ENCODE peak calls at places on chromosomes 11 and 22, in four cellular contexts. E is pons; R is stimulated activated CD8-positive, alpha-beta memory T cell treated with anti-CD3 and anti-CD28 coated beads, Interleukin-12 subunit alpha, Interleukin-12 subunit beta, amount 100 ng/mL, for 4 hours; L is A549. G is an unnamed sample.

GRCh38 chr11:102643941-102644340 is 18.8 kb upstream of the MMP20 start:
- DNase-seq in E (no peak), R (no peak), L (no peak), G (no peak)

GRCh38 chr11:114883472-114883871 is 205.1 kb downstream of the NXPE2 start:
- DNase-seq in E (no peak), R (no peak), L (no peak), G (no peak)

GRCh38 chr22:25406510-25407210 is 157.8 kb upstream of the GRK3 start:
- DNase-seq in E (peak), R (no peak), L (no peak), G (no peak)

GRCh38 chr11:6371825-6372224 is 18.4 kb upstream of the SMPD1 start:
- DNase-seq in E (no peak), R (no peak), L (no peak), G (no peak)

GRCh38 chr11:74641289-74641688 is 48.9 kb downstream of the POLD3 start:
- DNase-seq in E (no peak), R (no peak), L (no peak), G (no peak)

GRCh38 chr11:11077898-11078297 is 220.0 kb upstream of the ZBED5 start:
- DNase-seq in E (no peak), R (no peak), L (no peak), G (no peak)

GRCh38 chr22:37844904-37845334 is 785 bp upstream of the ANKRD54 start:
- DNase-seq in E (no peak), R (no peak), L (no peak), G (no peak)

GRCh38 chr11:72824811-72825505 is 10.7 kb downstream of the ATG16L2 start:
- DNase-seq in E (no peak), R (no peak), L (no peak), G (peak)

GRCh38 chr11:45921561-45922424 is 663 bp upstream of the LARGE2 start:
- DNase-seq in E (no peak), R (no peak), L (no peak), G (peak)

GRCh38 chr22:45036154-45036553 is 26.3 kb upstream of the PHF21B start:
- DNase-seq in E (peak), R (no peak), L (no peak), G (no peak)

GRCh38 chr11:130124096-130124495 is 35.5 kb upstream of the ST14 start:
- DNase-seq in E (peak), R (no peak), L (peak), G (no peak)

GRCh38 chr22:25420925-25421904 is 143.3 kb upstream of the GRK3 start:
- DNase-seq in E (peak), R (no peak), L (peak), G (no peak)

GRCh38 chr22:39437836-39438704 is 18.7 kb upstream of the MGAT3 start:
- DNase-seq in E (no peak), R (no peak), L (no peak), G (no peak)

GRCh38 chr11:121372671-121373429 is 79.3 kb upstream of the SORL1 start:
- DNase-seq in E (no peak), R (no peak), L (no peak), G (no peak)

GRCh38 chr11:110337570-110338193 is 41.3 kb upstream of the RDX start:
- DNase-seq in E (no peak), R (no peak), L (no peak), G (no peak)

GRCh38 chr22:24284747-24285203 is 14.1 kb downstream of the SPECC1L start:
- DNase-seq in E (no peak), R (no peak), L (no peak), G (no peak)

GRCh38 chr22:35601743-35602633 is 15.1 kb downstream of the MB start:
- DNase-seq in E (no peak), R (no peak), L (peak), G (peak)

GRCh38 chr22:42358643-42359558 is 73.3 kb downstream of the NFAM1 start:
- DNase-seq in E (no peak), R (no peak), L (no peak), G (no peak)

GRCh38 chr11:69647761-69648497 is 7.0 kb downstream of the CCND1 start:
- DNase-seq in E (no peak), R (no peak), L (no peak), G (peak)

GRCh38 chr11:9982796-9983579 is 311.0 kb downstream of the SBF2 start:
- DNase-seq in E (no peak), R (no peak), L (peak), G (no peak)

GRCh38 chr11:76380161-76380976 is 563 bp downstream of the THAP12 start:
- DNase-seq in E (no peak), R (peak), L (peak), G (peak)

GRCh38 chr11:67233584-67234190 is 32.6 kb upstream of the GRK2 start:
- DNase-seq in E (no peak), R (no peak), L (no peak), G (no peak)

GRCh38 chr11:124865902-124866851 is 945 bp downstream of the ROBO3 start:
- DNase-seq in E (no peak), R (peak), L (no peak), G (no peak)

GRCh38 chr22:19554834-19555404 is 30.7 kb upstream of the CLDN5 start:
- DNase-seq in E (no peak), R (no peak), L (peak), G (peak)

GRCh38 chr11:35276396-35276795 is 137.4 kb downstream of the CD44 start:
- DNase-seq in E (peak), R (no peak), L (peak), G (peak)

GRCh38 chr11:113377606-113378005 is 10.0 kb upstream of the ANKK1 start:
- DNase-seq in E (no peak), R (no peak), L (no peak), G (no peak)

GRCh38 chr22:34866501-34867171 is 199.3 kb upstream of the ISX start:
- DNase-seq in E (no peak), R (no peak), L (no peak), G (no peak)

GRCh38 chr11:5922749-5923426 is 19.2 kb upstream of the OR56A3 start:
- DNase-seq in E (peak), R (no peak), L (peak), G (no peak)

GRCh38 chr11:14578551-14578956 is 58.4 kb upstream of the PSMA1 start:
- DNase-seq in E (peak), R (peak), L (peak), G (peak)

GRCh38 chr22:40499187-40499753 is 128.9 kb downstream of the SGSM3 start:
- DNase-seq in E (no peak), R (no peak), L (peak), G (no peak)

GRCh38 chr11:66126808-66127555 is 56.9 kb downstream of the PACS1 start:
- DNase-seq in E (peak), R (peak), L (no peak), G (peak)

GRCh38 chr11:66262696-66263095 is 5.7 kb upstream of the RAB1B start:
- DNase-seq in E (no peak), R (no peak), L (no peak), G (no peak)

GRCh38 chr11:2912498-2912897 is 16.7 kb downstream of the PHLDA2 start:
- DNase-seq in E (no peak), R (no peak), L (peak), G (peak)

GRCh38 chr11:122337241-122338176 is 221.5 kb upstream of the BLID start:
- DNase-seq in E (no peak), R (no peak), L (no peak), G (no peak)

GRCh38 chr11:134645576-134645975 is 233.5 kb upstream of the B3GAT1 start:
- DNase-seq in E (no peak), R (no peak), L (no peak), G (no peak)

GRCh38 chr11:9815486-9816136 is 151.7 kb downstream of the SWAP70 start:
- DNase-seq in E (no peak), R (no peak), L (peak), G (no peak)

GRCh38 chr11:101497292-101497691 is 86.5 kb downstream of the TRPC6 start:
- DNase-seq in E (no peak), R (no peak), L (no peak), G (no peak)

GRCh38 chr11:27296406-27296994 is 66.5 kb downstream of the CCDC34 start:
- DNase-seq in E (no peak), R (no peak), L (peak), G (no peak)

GRCh38 chr11:72639475-72640375 is 34.5 kb downstream of the PDE2A start:
- DNase-seq in E (no peak), R (no peak), L (no peak), G (no peak)

G was measured in upper lobe of left lung.